ENCODE peak calls at places on chromosomes 4 and X, in five cellular contexts. V, P, W, L and H are unnamed samples.

GRCh38 chrX:1248381-1249061 is 20.1 kb upstream of the CSF2RA start:
- DNase-seq in V (no peak), P (peak), W (no peak), L (peak), H (peak)

GRCh38 chr4:866761-867390 is 40.9 kb upstream of the CPLX1 start:
- DNase-seq in V (no peak), P (no peak), W (no peak), L (no peak), H (peak)

GRCh38 chrX:77342028-77342427 is 105.2 kb upstream of the FGF16 start:
- DNase-seq in V (no peak), P (no peak), W (no peak), L (no peak), H (no peak)

GRCh38 chr4:141275834-141276233 is 55.1 kb downstream of the ZNF330 start:
- DNase-seq in V (no peak), P (no peak), W (peak), L (no peak), H (peak)

GRCh38 chr4:73576366-73576765 is 43.9 kb downstream of the RASSF6 start:
- DNase-seq in V (no peak), P (no peak), W (no peak), L (no peak), H (no peak)

GRCh38 chrX:43973249-43973672 is at the start of gene NDP:
- DNase-seq in V (no peak), P (no peak), W (no peak), L (no peak), H (no peak)

GRCh38 chr4:152959080-152959479 is 23.0 kb downstream of the FHDC1 start:
- DNase-seq in V (no peak), P (no peak), W (no peak), L (no peak), H (no peak)

GRCh38 chr4:97828646-97829045 is 314.6 kb downstream of the STPG2 start:
- DNase-seq in V (no peak), P (no peak), W (no peak), L (no peak), H (no peak)

GRCh38 chr4:6509587-6509986 is 37.2 kb upstream of the PPP2R2C start:
- DNase-seq in V (no peak), P (peak), W (peak), L (no peak), H (peak)

GRCh38 chrX:68901512-68901911 is 72.7 kb downstream of the EFNB1 start:
- DNase-seq in V (no peak), P (no peak), W (no peak), L (no peak), H (no peak)

GRCh38 chr4:94577136-94577535 is 125.4 kb downstream of the PDLIM5 start:
- DNase-seq in V (no peak), P (no peak), W (no peak), L (no peak), H (no peak)

GRCh38 chr4:163194593-163194992 is 27.9 kb upstream of the NAF1 start:
- DNase-seq in V (no peak), P (no peak), W (no peak), L (no peak), H (no peak)

GRCh38 chr4:183099537-183100297 is 660 bp downstream of the WWC2 start:
- DNase-seq in V (peak), P (peak), W (peak), L (peak), H (no peak)